ENCODE peak calls at places on chromosome 4, in four cellular contexts. One of them, this sample, is unnamed.

GRCh38 chr4:700587-701264 is 4.9 kb upstream of the PCGF3 start:
- DNase-seq in endothelial cell of umbilical vein: no peak
- DNase-seq in GM12878: no peak
- DNase-seq in K562: no peak
- DNase-seq in this sample: no peak

GRCh38 chr4:147933316-147933715 is 201.4 kb downstream of the ARHGAP10 start:
- DNase-seq in K562: no peak
- DNase-seq in GM12878: no peak
- DNase-seq in endothelial cell of umbilical vein: peak
- DNase-seq in this sample: no peak

GRCh38 chr4:7191546-7192251 is 639 bp upstream of the SORCS2 start:
- DNase-seq in GM12878: no peak
- DNase-seq in endothelial cell of umbilical vein: no peak
- DNase-seq in K562: no peak
- DNase-seq in this sample: no peak

GRCh38 chr4:84985952-84986351 is 19.5 kb upstream of the WDFY3 start:
- DNase-seq in GM12878: no peak
- DNase-seq in K562: no peak
- DNase-seq in endothelial cell of umbilical vein: no peak
- DNase-seq in this sample: no peak

GRCh38 chr4:8079031-8079885 is 79.4 kb downstream of the ABLIM2 start:
- DNase-seq in GM12878: no peak
- DNase-seq in K562: peak
- DNase-seq in endothelial cell of umbilical vein: peak
- DNase-seq in this sample: peak

GRCh38 chr4:167616471-167616870 is 382.2 kb upstream of the SPOCK3 start:
- DNase-seq in K562: no peak
- DNase-seq in GM12878: no peak
- DNase-seq in endothelial cell of umbilical vein: no peak
- DNase-seq in this sample: no peak

GRCh38 chr4:10184051-10184450 is 67.5 kb upstream of the WDR1 start:
- DNase-seq in K562: no peak
- DNase-seq in endothelial cell of umbilical vein: no peak
- DNase-seq in GM12878: no peak
- DNase-seq in this sample: peak

GRCh38 chr4:8330821-8331566 is 61.4 kb downstream of the HTRA3 start:
- DNase-seq in K562: no peak
- DNase-seq in GM12878: no peak
- DNase-seq in endothelial cell of umbilical vein: no peak
- DNase-seq in this sample: no peak

GRCh38 chr4:147616849-147617172 is 386 bp upstream of the TMEM184C start:
- DNase-seq in GM12878: no peak
- DNase-seq in endothelial cell of umbilical vein: no peak
- DNase-seq in K562: no peak
- DNase-seq in this sample: no peak

GRCh38 chr4:1981251-1982055 is 27.3 kb downstream of the NELFA start:
- DNase-seq in endothelial cell of umbilical vein: no peak
- DNase-seq in K562: peak
- DNase-seq in GM12878: no peak
- DNase-seq in this sample: peak

GRCh38 chr4:26320159-26320452 is 708 bp upstream of the RBPJ start:
- DNase-seq in K562: no peak
- DNase-seq in endothelial cell of umbilical vein: no peak
- DNase-seq in GM12878: peak
- DNase-seq in this sample: no peak

GRCh38 chr4:153725070-153725810 is 34.6 kb downstream of the RNF175 start:
- DNase-seq in K562: no peak
- DNase-seq in GM12878: no peak
- DNase-seq in endothelial cell of umbilical vein: no peak
- DNase-seq in this sample: no peak

GRCh38 chr4:54067163-54067562 is 2.8 kb upstream of the CHIC2 start:
- DNase-seq in K562: no peak
- DNase-seq in GM12878: no peak
- DNase-seq in endothelial cell of umbilical vein: peak
- DNase-seq in this sample: no peak

GRCh38 chr4:168071304-168071703 is 21.0 kb upstream of the ANXA10 start:
- DNase-seq in GM12878: no peak
- DNase-seq in endothelial cell of umbilical vein: no peak
- DNase-seq in K562: no peak
- DNase-seq in this sample: no peak

GRCh38 chr4:182808673-182809416 is 108.3 kb downstream of the DCTD start:
- DNase-seq in K562: no peak
- DNase-seq in endothelial cell of umbilical vein: no peak
- DNase-seq in GM12878: peak
- DNase-seq in this sample: peak

GRCh38 chr4:153651961-153652784 is 31.9 kb upstream of the TLR2 start:
- DNase-seq in K562: no peak
- DNase-seq in endothelial cell of umbilical vein: no peak
- DNase-seq in GM12878: no peak
- DNase-seq in this sample: peak

GRCh38 chr4:88659061-88659889 is 38.4 kb downstream of the NAP1L5 start:
- DNase-seq in GM12878: peak
- DNase-seq in K562: peak
- DNase-seq in endothelial cell of umbilical vein: peak
- DNase-seq in this sample: peak

GRCh38 chr4:7103599-7104365 is 35.9 kb upstream of the GRPEL1 start:
- DNase-seq in K562: no peak
- DNase-seq in endothelial cell of umbilical vein: peak
- DNase-seq in GM12878: no peak
- DNase-seq in this sample: no peak

GRCh38 chr4:155665054-155665453 is 1.6 kb upstream of the GUCY1A1 start:
- DNase-seq in GM12878: no peak
- DNase-seq in K562: no peak
- DNase-seq in endothelial cell of umbilical vein: no peak
- DNase-seq in this sample: no peak

GRCh38 chr4:140256941-140257340 is 103.0 kb upstream of the MAML3 start:
- DNase-seq in K562: no peak
- DNase-seq in endothelial cell of umbilical vein: peak
- DNase-seq in GM12878: no peak
- DNase-seq in this sample: no peak

GRCh38 chr4:138301536-138301935 is 59.4 kb upstream of the SLC7A11 start:
- DNase-seq in endothelial cell of umbilical vein: no peak
- DNase-seq in K562: no peak
- DNase-seq in GM12878: no peak
- DNase-seq in this sample: no peak

DNA sequence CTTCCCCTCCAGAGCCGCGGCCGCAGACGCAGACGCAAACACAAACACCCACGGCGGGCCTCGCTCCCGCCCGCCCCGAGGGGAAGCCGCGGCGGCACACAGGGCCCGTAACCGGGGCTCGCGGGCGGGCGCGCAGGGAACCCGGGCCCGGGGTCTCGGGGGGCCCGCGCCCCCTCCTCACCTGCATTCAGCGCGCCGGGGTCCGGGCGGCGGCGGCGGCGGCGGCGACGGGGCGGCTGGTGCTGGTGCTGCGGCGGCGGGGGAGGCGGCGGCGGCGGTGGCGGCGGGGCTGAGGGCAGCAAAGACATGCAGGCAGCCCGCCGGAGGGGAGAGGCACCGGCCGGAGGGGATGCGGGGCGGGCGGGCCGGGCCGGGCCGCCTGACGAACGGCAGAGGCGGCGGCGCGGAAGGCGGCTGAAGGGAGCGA is 254 bp upstream of the CNOT6L start:
- DNase-seq in GM12878: no peak
- DNase-seq in endothelial cell of umbilical vein: no peak
- DNase-seq in K562: peak
- DNase-seq in this sample: no peak
- TF ChIP-seq MAX in GM12878: no peak
- TF ChIP-seq MAX in endothelial cell of umbilical vein: no peak
- TF ChIP-seq MAX in K562: no peak
- TF ChIP-seq MAX in this sample: no peak

GRCh38 chr4:17057035-17057434 is 158.6 kb upstream of the LDB2 start:
- DNase-seq in K562: no peak
- DNase-seq in GM12878: no peak
- DNase-seq in endothelial cell of umbilical vein: no peak
- DNase-seq in this sample: no peak

GRCh38 chr4:17060230-17060629 is 161.8 kb upstream of the LDB2 start:
- DNase-seq in endothelial cell of umbilical vein: no peak
- DNase-seq in K562: no peak
- DNase-seq in GM12878: no peak
- DNase-seq in this sample: no peak

GRCh38 chr4:17058506-17058905 is 160.1 kb upstream of the LDB2 start:
- DNase-seq in K562: no peak
- DNase-seq in endothelial cell of umbilical vein: no peak
- DNase-seq in GM12878: no peak
- DNase-seq in this sample: no peak

GRCh38 chr4:17059192-17059634 is 160.8 kb upstream of the LDB2 start:
- DNase-seq in K562: no peak
- DNase-seq in endothelial cell of umbilical vein: no peak
- DNase-seq in GM12878: no peak
- DNase-seq in this sample: no peak

DNA sequence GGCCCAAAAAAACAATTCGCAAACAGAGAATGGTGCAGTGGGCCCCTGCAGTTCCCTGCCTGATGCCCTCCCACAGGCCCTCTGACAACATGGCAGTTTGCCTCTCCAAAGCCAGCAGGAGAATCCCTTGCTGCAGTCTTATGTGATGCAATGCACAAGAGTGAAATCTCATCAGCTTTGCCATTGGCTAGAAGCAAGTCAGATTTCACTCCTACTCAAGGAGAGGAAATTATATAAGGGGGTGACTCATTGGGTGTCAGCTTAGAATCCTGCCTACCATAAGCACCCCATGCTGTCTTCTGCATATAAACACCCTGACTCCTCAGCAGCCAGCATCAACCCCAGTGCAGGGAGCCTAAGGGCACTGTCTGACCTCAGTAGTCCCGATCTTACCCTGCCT is 157.3 kb upstream of the LDB2 start:
- DNase-seq in K562: no peak
- DNase-seq in GM12878: no peak
- DNase-seq in endothelial cell of umbilical vein: peak
- DNase-seq in this sample: peak
- TF ChIP-seq MYC in K562: no peak
- TF ChIP-seq MYC in GM12878: no peak
- TF ChIP-seq MYC in endothelial cell of umbilical vein: no peak
- TF ChIP-seq MYC in this sample: peak

GRCh38 chr4:36677122-36677521 is 395.7 kb downstream of the DTHD1 start:
- DNase-seq in K562: no peak
- DNase-seq in GM12878: no peak
- DNase-seq in endothelial cell of umbilical vein: no peak
- DNase-seq in this sample: no peak
- TF ChIP-seq MAX in K562: no peak
- TF ChIP-seq MAX in GM12878: no peak
- TF ChIP-seq MAX in endothelial cell of umbilical vein: no peak
- TF ChIP-seq MAX in this sample: no peak

GRCh38 chr4:119653990-119654389 is 25.4 kb upstream of the PDE5A start:
- DNase-seq in K562: no peak
- DNase-seq in endothelial cell of umbilical vein: no peak
- DNase-seq in GM12878: no peak
- DNase-seq in this sample: no peak

GRCh38 chr4:119652978-119653377 is 24.4 kb upstream of the PDE5A start:
- DNase-seq in K562: no peak
- DNase-seq in endothelial cell of umbilical vein: no peak
- DNase-seq in GM12878: no peak
- DNase-seq in this sample: no peak

GRCh38 chr4:119656986-119657635 is 28.5 kb upstream of the PDE5A start:
- DNase-seq in GM12878: no peak
- DNase-seq in K562: no peak
- DNase-seq in endothelial cell of umbilical vein: peak
- DNase-seq in this sample: no peak

GRCh38 chr4:119656342-119656741 is 27.7 kb upstream of the PDE5A start:
- DNase-seq in GM12878: no peak
- DNase-seq in endothelial cell of umbilical vein: peak
- DNase-seq in K562: no peak
- DNase-seq in this sample: no peak

GRCh38 chr4:119655111-119655837 is 26.7 kb upstream of the PDE5A start:
- DNase-seq in GM12878: no peak
- DNase-seq in K562: no peak
- DNase-seq in endothelial cell of umbilical vein: peak
- DNase-seq in this sample: no peak
- TF ChIP-seq MYC in GM12878: no peak
- TF ChIP-seq MYC in K562: no peak
- TF ChIP-seq MYC in endothelial cell of umbilical vein: no peak
- TF ChIP-seq MYC in this sample: no peak

GRCh38 chr4:122221322-122221721 is 69.2 kb downstream of the BLTP1 start:
- DNase-seq in endothelial cell of umbilical vein: no peak
- DNase-seq in K562: no peak
- DNase-seq in GM12878: no peak
- DNase-seq in this sample: no peak
- TF ChIP-seq MAX in endothelial cell of umbilical vein: no peak
- TF ChIP-seq MAX in K562: no peak
- TF ChIP-seq MAX in GM12878: no peak
- TF ChIP-seq MAX in this sample: no peak

DNA sequence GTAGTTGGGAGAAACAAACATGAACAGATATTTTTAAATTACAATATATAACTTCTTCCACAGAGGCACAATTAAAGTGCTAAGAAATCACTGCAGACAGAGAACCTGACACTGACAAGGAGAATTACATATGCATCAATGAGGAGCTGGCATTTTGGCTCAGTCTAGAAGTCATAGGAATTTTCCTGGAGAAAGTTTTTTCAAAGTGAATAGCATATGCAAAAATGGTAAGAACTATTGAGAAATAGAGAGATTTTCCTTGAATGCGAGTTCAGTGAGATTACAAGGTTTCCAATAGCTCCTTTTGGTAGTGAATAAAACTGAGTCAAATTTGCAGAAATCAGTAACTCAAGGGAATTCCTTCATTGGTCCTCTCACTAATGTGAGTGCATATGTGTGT is 557.6 kb downstream of the PPARGC1A start:
- DNase-seq in GM12878: no peak
- DNase-seq in endothelial cell of umbilical vein: no peak
- DNase-seq in K562: no peak
- DNase-seq in this sample: no peak
- TF ChIP-seq MYC in GM12878: no peak
- TF ChIP-seq MYC in endothelial cell of umbilical vein: no peak
- TF ChIP-seq MYC in K562: no peak
- TF ChIP-seq MYC in this sample: no peak

GRCh38 chr4:94348705-94349104 is 6.1 kb upstream of the HPGDS start:
- DNase-seq in GM12878: no peak
- DNase-seq in endothelial cell of umbilical vein: no peak
- DNase-seq in K562: no peak
- DNase-seq in this sample: no peak
- TF ChIP-seq MAX in GM12878: no peak
- TF ChIP-seq MAX in endothelial cell of umbilical vein: no peak
- TF ChIP-seq MAX in K562: no peak
- TF ChIP-seq MAX in this sample: no peak

DNA sequence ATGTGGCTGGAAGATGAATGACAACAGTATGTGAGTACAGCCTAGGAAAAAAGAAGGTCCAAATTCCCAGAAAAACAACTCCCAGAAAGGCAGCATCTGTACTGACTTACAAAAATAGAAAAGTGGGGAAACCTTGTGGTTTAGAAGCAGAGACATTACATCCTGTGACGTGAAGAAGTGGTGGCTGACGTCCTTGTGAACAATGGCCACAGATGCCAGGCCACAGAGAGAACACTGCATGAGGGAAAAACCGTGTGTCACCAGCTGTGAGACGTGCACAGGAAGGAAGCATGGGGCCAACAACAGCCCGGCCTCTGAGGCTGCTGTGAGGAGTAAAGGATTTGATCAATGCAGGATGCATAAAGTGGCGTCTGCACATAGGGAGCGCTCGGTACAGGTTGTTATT is 81.2 kb downstream of the SPRY1 start:
- DNase-seq in GM12878: no peak
- DNase-seq in K562: no peak
- DNase-seq in endothelial cell of umbilical vein: peak
- DNase-seq in this sample: peak
- TF ChIP-seq MYC in GM12878: no peak
- TF ChIP-seq MYC in K562: no peak
- TF ChIP-seq MYC in endothelial cell of umbilical vein: no peak
- TF ChIP-seq MYC in this sample: peak

GRCh38 chr4:185833055-185833598 is 21.1 kb upstream of the SORBS2 start:
- DNase-seq in GM12878: no peak
- DNase-seq in K562: no peak
- DNase-seq in endothelial cell of umbilical vein: peak
- DNase-seq in this sample: no peak
- TF ChIP-seq MAX in GM12878: no peak
- TF ChIP-seq MAX in K562: no peak
- TF ChIP-seq MAX in endothelial cell of umbilical vein: no peak
- TF ChIP-seq MAX in this sample: no peak

This sample was measured in NB4.